ENCODE peak calls at places on chromosomes 16 and 17, in seven cellular contexts. B, U, A, N, Y, X and Z are unnamed samples.

GRCh38 chr16:1834096-1834495 is 7.1 kb downstream of the FAHD1 start:
- DNase-seq in U (no peak), X (no peak), A (no peak), N (no peak), Y (no peak), B (no peak), Z (no peak)

GRCh38 chr17:57478851-57479250 is 222.5 kb downstream of the MSI2 start:
- DNase-seq in U (no peak), N (no peak), Y (no peak), A (no peak), X (no peak), B (no peak), Z (no peak)

GRCh38 chr17:8753976-8754440 is 4.3 kb downstream of the SPDYE4 start:
- DNase-seq in B (no peak), N (no peak), U (no peak), X (peak), Y (no peak), A (no peak), Z (peak)

GRCh38 chr17:622356-622755 is 92.3 kb downstream of the VPS53 start:
- DNase-seq in Y (no peak), A (no peak), U (no peak), B (no peak), X (no peak), N (no peak), Z (no peak)

GRCh38 chr16:49020436-49020835 is 261.2 kb downstream of the CBLN1 start:
- DNase-seq in B (no peak), Y (no peak), U (no peak), N (no peak), X (no peak), A (no peak), Z (no peak)

GRCh38 chr16:27967169-27967568 is 96.3 kb downstream of the GSG1L start:
- DNase-seq in B (no peak), U (no peak), N (no peak), X (no peak), A (no peak), Y (no peak), Z (no peak)

GRCh38 chr16:86498661-86499493 is 11.4 kb upstream of the FOXF1 start:
- DNase-seq in X (no peak), N (no peak), U (no peak), Y (no peak), A (no peak), B (no peak), Z (no peak)

GRCh38 chr17:19341641-19342610 is 20.6 kb downstream of the B9D1 start:
- DNase-seq in A (no peak), U (no peak), X (no peak), Y (no peak), B (no peak), N (no peak), Z (no peak)

GRCh38 chr17:9322298-9322697 is 253.3 kb downstream of the STX8 start:
- DNase-seq in A (peak), Y (no peak), N (no peak), U (no peak), X (no peak), B (no peak), Z (no peak)

GRCh38 chr17:35486920-35487727 is 38.6 kb upstream of the SLFN13 start:
- DNase-seq in B (no peak), X (peak), A (no peak), U (peak), N (peak), Y (peak), Z (peak)

GRCh38 chr16:78900039-78900811 is 700.3 kb downstream of the MAF start:
- DNase-seq in Y (no peak), U (no peak), A (no peak), N (no peak), B (no peak), X (no peak), Z (no peak)

GRCh38 chr16:27778171-27778925 is 228.4 kb downstream of the KATNIP start:
- DNase-seq in Y (no peak), X (no peak), A (no peak), U (no peak), N (no peak), B (no peak), Z (no peak)

GRCh38 chr17:39261286-39261685 is 35.5 kb upstream of the STAC2 start:
- DNase-seq in A (peak), N (peak), U (no peak), Y (no peak), B (no peak), X (no peak), Z (peak)

GRCh38 chr16:67516296-67517177 is 12.1 kb upstream of the RIPOR1 start:
- DNase-seq in B (no peak), U (no peak), N (no peak), A (no peak), Y (no peak), X (no peak), Z (no peak)

GRCh38 chr17:76496464-76496863 is 4.8 kb downstream of the RHBDF2 start:
- DNase-seq in N (no peak), A (no peak), Y (no peak), X (no peak), U (no peak), B (no peak), Z (no peak)

GRCh38 chr17:6753565-6753964 is 2.3 kb upstream of the XAF1 start:
- DNase-seq in A (no peak), N (no peak), U (no peak), B (no peak), Y (no peak), X (no peak), Z (no peak)

GRCh38 chr17:55278173-55278748 is 13.5 kb downstream of the HLF start:
- DNase-seq in N (no peak), U (no peak), Y (no peak), X (no peak), B (no peak), A (no peak), Z (no peak)

GRCh38 chr16:66508261-66508913 is 41.5 kb downstream of the TK2 start:
- DNase-seq in U (no peak), X (no peak), Y (no peak), N (no peak), B (no peak), A (no peak), Z (no peak)